ENCODE peak calls at places on chromosomes 5 and 9, in six cellular contexts. C is HCT116, W is fibroblast of lung, J is GM23338, D is GM23248, I is neural progenitor cell. L is an unnamed sample. For H3K27me3, the result is how much of the 10 kb centered on the place peaks cover.

GRCh38 chr5:88944751-88945507 is 61.9 kb upstream of the MEF2C start:
- DNase-seq in C (no peak), W (peak), J (no peak), D (peak), I (no peak), L (no peak)

GRCh38 chr9:68961587-68961986 is 52.3 kb downstream of the PRKACG start:
- DNase-seq in C (no peak), W (no peak), J (no peak), D (no peak), I (no peak), L (no peak)

GRCh38 chr9:34428325-34428958 is 29.9 kb downstream of the FAM219A start:
- DNase-seq in C (no peak), W (peak), J (no peak), D (no peak), I (no peak), L (no peak)

GRCh38 chr9:95626885-95627558 is 110.3 kb upstream of the PTCH1 start:
- DNase-seq in C (no peak), W (no peak), J (no peak), D (peak), I (no peak), L (no peak)

GRCh38 chr9:2576631-2577030 is 45.0 kb upstream of the VLDLR start:
- DNase-seq in C (no peak), W (peak), J (no peak), D (no peak), I (no peak), L (no peak)

GRCh38 chr5:133825631-133826289 is 142.7 kb downstream of the C5orf15 start:
- DNase-seq in C (no peak), W (no peak), J (no peak), D (no peak), I (no peak), L (no peak)

GRCh38 chr9:132364068-132364467 is 9.3 kb upstream of the SETX start:
- DNase-seq in C (no peak), W (no peak), J (no peak), D (no peak), I (no peak), L (no peak)

GRCh38 chr9:134223091-134223490 is 58.7 kb upstream of the RNU6ATAC start:
- DNase-seq in C (no peak), W (no peak), J (no peak), D (no peak), I (peak), L (no peak)

GRCh38 chr5:63398346-63398745 is 563.9 kb downstream of the HTR1A start:
- DNase-seq in C (no peak), W (no peak), J (peak), D (peak), I (no peak), L (no peak)

GRCh38 chr5:109950634-109951033 is 260.9 kb downstream of the MAN2A1 start:
- DNase-seq in C (no peak), W (no peak), J (no peak), D (no peak), I (no peak), L (no peak)

GRCh38 chr5:57550132-57550531 is 67.5 kb upstream of the ACTBL2 start:
- DNase-seq in C (no peak), W (no peak), J (peak), D (no peak), I (peak), L (no peak)

GRCh38 chr9:27671591-27671990 is 98.3 kb upstream of the C9orf72 start:
- DNase-seq in C (no peak), W (peak), J (no peak), D (no peak), I (no peak), L (no peak)

GRCh38 chr5:97528941-97529340 is 345.9 kb upstream of the RIOK2 start:
- DNase-seq in C (no peak), W (peak), J (no peak), D (peak), I (no peak), L (no peak)

GRCh38 chr5:7321724-7322123 is 74.2 kb upstream of the ADCY2 start:
- DNase-seq in C (no peak), W (peak), J (no peak), D (peak), I (no peak), L (no peak)

GRCh38 chr9:108980893-108981292 is 32.4 kb downstream of the CTNNAL1 start:
- DNase-seq in C (no peak), W (no peak), J (no peak), D (no peak), I (no peak), L (no peak)

GRCh38 chr9:108978121-108978694 is 35.1 kb downstream of the CTNNAL1 start:
- DNase-seq in C (no peak), W (peak), J (no peak), D (no peak), I (no peak), L (no peak)

GRCh38 chr9:108983885-108984284 is 29.4 kb downstream of the CTNNAL1 start:
- DNase-seq in C (no peak), W (no peak), J (no peak), D (no peak), I (no peak), L (no peak)
- TF ChIP-seq EZH2 in C (no peak), W (no peak), J (no peak), D (no peak), I (no peak), L (no peak)

GRCh38 chr9:89562186-89562814 is 42.5 kb upstream of the GADD45G start:
- DNase-seq in C (no peak), W (no peak), J (no peak), D (no peak), I (no peak), L (no peak)
- H3K27me3 ChIP-seq in C (under half), W (under half), J (under half), D (under half), I (under half), L (under half)

GRCh38 chr5:43019293-43019614 is 20.9 kb downstream of the ANXA2R start:
- DNase-seq in C (no peak), W (no peak), J (no peak), D (no peak), I (no peak), L (no peak)

GRCh38 chr5:43019615-43020293 is 20.4 kb downstream of the ANXA2R start:
- DNase-seq in C (peak), W (peak), J (peak), D (peak), I (peak), L (peak)

GRCh38 chr5:43020294-43020711 is 19.8 kb downstream of the ANXA2R start:
- DNase-seq in C (no peak), W (no peak), J (peak), D (no peak), I (peak), L (peak)

GRCh38 chr5:43016217-43016779 is 23.8 kb downstream of the ANXA2R start:
- DNase-seq in C (no peak), W (no peak), J (no peak), D (no peak), I (no peak), L (no peak)

GRCh38 chr5:43017438-43017820 is 22.7 kb downstream of the ANXA2R start:
- DNase-seq in C (no peak), W (peak), J (no peak), D (peak), I (peak), L (peak)
- TF ChIP-seq EZH2 in C (no peak), W (no peak), J (peak), D (no peak), I (no peak), L (no peak)

GRCh38 chr9:22446589-22446949 is at the start of gene DMRTA1:
- DNase-seq in C (no peak), W (peak), J (peak), D (peak), I (peak), L (no peak)
- H3K27me3 ChIP-seq in C (under half), W (under half), J (under half), D (half or more), I (under half), L (under half)

GRCh38 chr5:139394123-139394653 is 716 bp downstream of the PROB1 start:
- DNase-seq in C (no peak), W (peak), J (peak), D (peak), I (peak), L (no peak)
- TF ChIP-seq EZH2 in C (no peak), W (peak), J (peak), D (no peak), I (peak), L (no peak)

GRCh38 chr9:136179101-136179616 is 25.8 kb downstream of the LHX3 start:
- DNase-seq in C (no peak), W (no peak), J (no peak), D (no peak), I (no peak), L (no peak)

GRCh38 chr9:136179761-136180160 is 25.2 kb downstream of the LHX3 start:
- DNase-seq in C (no peak), W (no peak), J (no peak), D (no peak), I (no peak), L (no peak)

GRCh38 chr9:136178061-136178772 is 26.7 kb downstream of the LHX3 start:
- DNase-seq in C (no peak), W (no peak), J (no peak), D (no peak), I (no peak), L (no peak)

GRCh38 chr9:136177224-136177623 is 27.7 kb downstream of the LHX3 start:
- DNase-seq in C (no peak), W (no peak), J (peak), D (no peak), I (no peak), L (no peak)

DNA sequence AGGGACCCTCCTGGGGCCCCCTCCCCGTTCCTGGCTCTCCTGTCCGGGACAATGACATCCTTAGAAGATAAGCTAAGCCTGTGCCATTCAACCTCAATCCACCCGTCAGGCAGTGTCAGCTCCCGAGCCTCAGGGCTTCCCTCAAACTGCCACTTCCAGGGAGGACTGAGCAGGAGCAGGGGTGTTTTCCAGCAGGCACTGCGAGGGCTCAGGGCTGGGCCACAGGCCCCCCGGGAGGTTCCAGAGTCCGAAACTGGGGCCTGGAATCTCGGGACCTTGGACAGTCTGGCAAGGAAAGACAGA is 26.2 kb downstream of the LHX3 start:
- DNase-seq in C (no peak), W (no peak), J (no peak), D (no peak), I (peak), L (no peak)
- H3K27me3 ChIP-seq in C (under half), W (under half), J (under half), D (under half), I (under half), L (under half)

GRCh38 chr9:21993893-21994525 is at the start of gene CDKN2A:
- DNase-seq in C (no peak), W (no peak), J (peak), D (peak), I (peak), L (no peak)

GRCh38 chr9:21996438-21996837 is 1.8 kb downstream of the CDKN2B-AS1 start:
- DNase-seq in C (no peak), W (no peak), J (peak), D (no peak), I (peak), L (peak)

GRCh38 chr9:21994526-21994995 is at the start of gene CDKN2B-AS1:
- DNase-seq in C (peak), W (peak), J (peak), D (peak), I (peak), L (peak)

GRCh38 chr9:21995652-21996275 is 1.2 kb downstream of the CDKN2B-AS1 start:
- DNase-seq in C (no peak), W (peak), J (peak), D (peak), I (peak), L (peak)

DNA sequence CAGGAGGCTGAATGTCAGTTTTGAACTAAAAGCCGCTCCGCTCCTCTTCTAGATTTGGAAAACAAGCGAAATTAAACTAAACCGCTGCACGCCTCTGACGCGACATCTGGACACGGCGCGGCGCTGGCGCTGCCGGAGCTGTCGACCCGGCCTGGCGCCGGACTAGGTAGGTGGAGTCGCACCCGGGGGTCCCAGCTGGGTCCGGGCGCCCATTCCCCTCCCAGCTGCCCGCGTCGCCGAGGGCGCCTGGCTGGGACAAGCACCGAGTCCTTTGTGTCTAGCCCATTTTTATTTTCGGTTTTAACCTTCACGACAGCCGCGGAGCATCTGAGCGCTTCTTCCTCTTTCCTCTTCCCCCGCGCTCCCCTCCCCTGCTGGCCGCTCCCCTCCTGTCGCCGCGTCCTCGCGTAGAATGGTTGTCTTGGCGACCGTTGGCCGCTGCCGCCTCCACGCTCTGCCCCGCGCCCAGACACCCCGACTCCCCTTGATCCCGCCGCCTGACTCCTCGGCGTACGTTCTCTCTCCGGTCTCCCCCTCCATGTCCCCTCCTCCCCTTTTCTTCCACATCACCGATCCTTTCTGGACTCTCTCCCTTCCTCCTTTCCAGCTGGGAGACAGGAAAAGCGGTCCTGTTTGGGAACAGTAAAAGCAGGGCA is 533 bp downstream of the CDKN2B-AS1 start:
- DNase-seq in C (peak), W (peak), J (peak), D (peak), I (peak), L (peak)
- TF ChIP-seq EZH2 in C (no peak), W (no peak), J (peak), D (no peak), I (peak), L (no peak)

GRCh38 chr5:160233215-160233614 is 3.9 kb downstream of the FABP6 start:
- DNase-seq in C (no peak), W (no peak), J (no peak), D (peak), I (no peak), L (no peak)

GRCh38 chr5:160230686-160231527 is 1.6 kb downstream of the FABP6 start:
- DNase-seq in C (no peak), W (peak), J (no peak), D (peak), I (no peak), L (peak)

GRCh38 chr5:160233847-160234246 is 4.5 kb downstream of the FABP6 start:
- DNase-seq in C (no peak), W (no peak), J (no peak), D (no peak), I (no peak), L (no peak)

GRCh38 chr5:160231789-160232342 is 2.6 kb downstream of the FABP6 start:
- DNase-seq in C (no peak), W (no peak), J (no peak), D (no peak), I (no peak), L (no peak)

DNA sequence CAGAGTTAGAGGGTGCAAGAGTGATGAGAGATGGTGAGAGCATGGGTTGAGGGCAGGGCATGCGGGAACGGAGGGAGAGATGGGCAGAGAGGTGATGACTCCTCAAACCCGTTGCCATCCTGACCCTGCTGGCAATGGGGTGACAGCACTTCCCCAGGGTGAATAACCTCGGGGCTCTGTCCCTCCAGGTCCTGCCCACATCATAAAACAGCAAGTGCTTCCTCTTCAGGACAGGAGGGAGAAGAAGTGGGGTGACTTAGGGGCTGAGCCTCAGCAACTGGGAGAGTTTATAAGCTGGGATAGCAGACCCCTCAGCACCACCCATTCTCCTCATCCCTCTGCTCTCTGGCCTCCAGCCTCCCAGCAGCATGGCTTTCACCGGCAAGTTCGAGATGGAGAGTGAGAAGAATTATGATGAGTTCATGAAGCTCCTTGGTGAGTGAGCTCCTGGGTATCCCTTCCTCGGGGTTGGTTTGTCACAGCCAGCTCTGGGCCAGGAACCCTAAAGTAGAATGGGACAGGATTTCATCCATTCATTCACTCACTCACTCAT is at the start of gene FABP6:
- DNase-seq in C (no peak), W (no peak), J (no peak), D (no peak), I (no peak), L (no peak)
- H3K27me3 ChIP-seq in C (under half), W (under half), J (under half), D (under half), I (under half), L (under half)

DNA sequence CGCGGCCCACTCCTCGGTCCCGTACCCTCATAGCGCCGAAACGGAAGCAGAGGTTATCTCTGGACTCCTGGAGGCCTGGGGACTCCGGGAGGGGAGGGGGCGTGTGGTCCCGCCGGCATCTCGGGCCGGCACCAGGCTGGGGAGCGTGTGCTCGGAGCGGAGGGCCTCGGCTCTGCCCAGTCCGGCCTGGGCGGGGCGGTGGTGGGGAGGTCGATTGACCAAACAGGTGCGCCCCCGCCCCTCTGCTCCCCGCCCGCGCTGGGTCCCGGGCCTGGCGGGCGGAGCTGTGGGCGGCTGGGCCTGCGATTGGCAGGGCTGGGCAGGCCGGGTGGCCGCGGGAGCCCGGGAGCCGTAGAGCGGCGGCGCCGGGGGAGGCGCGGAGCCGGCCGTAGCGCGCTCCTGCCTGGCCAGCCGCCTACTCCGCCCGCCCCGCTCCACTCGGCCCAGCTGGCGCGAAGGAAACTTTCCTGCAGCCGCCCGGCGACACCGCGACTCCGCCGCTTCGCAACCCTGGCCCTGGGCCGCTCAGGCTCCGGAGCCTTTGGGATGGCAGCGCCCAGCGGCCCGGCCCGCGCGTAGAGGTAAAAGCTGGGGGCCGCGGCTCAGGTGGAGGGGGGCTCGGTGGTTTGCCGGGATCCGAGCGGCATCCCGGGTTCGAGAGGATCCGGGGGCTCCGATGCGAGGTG is 52.1 kb upstream of the DAB2IP start:
- DNase-seq in C (peak), W (no peak), J (peak), D (peak), I (peak), L (no peak)
- TF ChIP-seq EZH2 in C (no peak), W (no peak), J (no peak), D (peak), I (no peak), L (no peak)

DNA sequence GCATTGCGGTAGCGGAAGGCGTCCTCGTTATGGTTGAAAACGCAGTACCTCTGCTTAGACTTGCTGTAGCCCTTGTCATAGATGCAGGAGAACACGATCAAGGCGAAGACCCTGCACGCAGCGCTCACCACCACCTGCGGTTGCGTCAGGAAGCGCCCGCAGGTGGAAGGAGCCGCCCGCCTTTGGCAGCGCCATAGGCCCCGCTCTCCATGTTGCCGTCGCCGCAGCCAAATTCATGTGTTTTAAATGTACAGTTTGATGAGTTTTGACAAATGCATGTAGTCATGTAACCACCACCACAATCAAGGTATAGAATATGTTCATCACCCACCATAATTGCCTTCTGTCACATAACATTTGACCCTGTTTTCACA is 84.9 kb upstream of the CEP78 start:
- DNase-seq in C (no peak), W (no peak), J (no peak), D (no peak), I (no peak), L (no peak)
- H3K27me3 ChIP-seq in C (under half), W (under half), J (under half), D (under half), I (under half), L (under half)

L was measured in DND-41.